ENCODE peak calls at places on chromosome 21, in ten cellular contexts. A, O, J, L, H, M, V, I, Q and C are unnamed samples.
A peak's percentile ranks its signal among the peaks of the same experiment; 100 is the strongest.

GRCh38 chr21:33801424-33802405 is 113.9 kb downstream of the ATP5PO start:
- DNase-seq in H (peak; percentile 74), I (peak; percentile 46), J (no peak), M (peak; percentile 20), A (no peak), Q (no peak), O (peak; percentile 55), V (peak; percentile 69), L (peak; percentile 98), C (peak; percentile 97)

GRCh38 chr21:42187976-42188653 is 30.8 kb upstream of the ABCG1 start:
- DNase-seq in Q (no peak), M (peak; percentile 41), J (no peak), I (peak; percentile 50), H (no peak), O (no peak), V (peak; percentile 38), A (no peak), L (no peak), C (no peak)

GRCh38 chr21:17343055-17343454 is 169.8 kb upstream of the CXADR start:
- DNase-seq in V (no peak), A (no peak), J (no peak), H (peak; percentile 1), I (no peak), Q (peak; percentile 8), L (peak; percentile 17), O (peak; percentile 33), M (peak; percentile 12), C (peak; percentile 75)

GRCh38 chr21:41147096-41147978 is 20.6 kb upstream of the BACE2 start:
- DNase-seq in I (no peak), M (no peak), O (no peak), L (no peak), V (no peak), J (no peak), H (no peak), A (no peak), Q (no peak), C (no peak)

GRCh38 chr21:16046625-16047340 is 317.0 kb downstream of the USP25 start:
- DNase-seq in H (peak; percentile 56), I (no peak), M (peak; percentile 62), A (no peak), Q (no peak), O (peak; percentile 29), V (no peak), J (no peak), L (peak; percentile 91), C (peak; percentile 21)

GRCh38 chr21:32240708-32241433 is 38.0 kb downstream of the MIS18A start:
- DNase-seq in Q (no peak), O (no peak), J (no peak), H (no peak), A (no peak), M (peak; percentile 20), L (no peak), V (no peak), I (no peak), C (no peak)

GRCh38 chr21:31331231-31331630 is 12.8 kb downstream of the TIAM1 start:
- DNase-seq in M (no peak), H (no peak), J (no peak), A (no peak), L (no peak), I (no peak), V (no peak), Q (no peak), O (no peak), C (no peak)

GRCh38 chr21:36705679-36706481 is 7.0 kb downstream of the SIM2 start:
- DNase-seq in J (no peak), L (no peak), M (no peak), Q (no peak), I (no peak), V (no peak), O (no peak), H (no peak), A (no peak), C (no peak)

GRCh38 chr21:36661511-36662309 is 37.2 kb upstream of the SIM2 start:
- DNase-seq in A (no peak), V (peak; percentile 22), J (no peak), I (peak; percentile 40), H (peak; percentile 12), L (peak; percentile 75), O (peak; percentile 35), M (peak; percentile 55), Q (peak; percentile 33), C (peak; percentile 48)

GRCh38 chr21:21232320-21232719 is 234.1 kb downstream of the NCAM2 start:
- DNase-seq in L (peak; percentile 17), V (no peak), O (peak; percentile 4), H (peak; percentile 23), J (no peak), A (no peak), Q (no peak), I (no peak), M (peak; percentile 72), C (peak; percentile 53)

GRCh38 chr21:25506887-25507286 is 100.4 kb downstream of the MRPL39 start:
- DNase-seq in L (peak; percentile 85), M (peak; percentile 71), H (peak; percentile 67), O (peak; percentile 61), I (no peak), Q (no peak), V (no peak), J (no peak), A (no peak), C (peak; percentile 70)

GRCh38 chr21:45554477-45555175 is 12.4 kb upstream of the SLC19A1 start:
- DNase-seq in L (peak; percentile 78), I (peak; percentile 86), Q (peak; percentile 88), O (peak; percentile 56), V (peak; percentile 66), J (peak; percentile 86), H (peak; percentile 72), M (peak; percentile 71), A (peak; percentile 90), C (peak; percentile 71)

GRCh38 chr21:45556302-45556644 is 14.0 kb upstream of the SLC19A1 start:
- DNase-seq in L (no peak), A (no peak), O (no peak), Q (no peak), I (no peak), V (no peak), M (no peak), H (no peak), J (no peak), C (no peak)

GRCh38 chr21:45555251-45555556 is 13.0 kb upstream of the SLC19A1 start:
- DNase-seq in L (no peak), A (no peak), I (no peak), V (no peak), Q (no peak), M (no peak), J (no peak), O (no peak), H (no peak), C (no peak)

GRCh38 chr21:45556645-45557601 is 14.7 kb upstream of the SLC19A1 start:
- DNase-seq in I (no peak), V (no peak), M (peak; percentile 32), H (no peak), O (no peak), Q (no peak), J (peak; percentile 14), L (no peak), A (no peak), C (no peak)

GRCh38 chr21:45555557-45556301 is 13.5 kb upstream of the SLC19A1 start:
- DNase-seq in J (peak; percentile 73), Q (peak; percentile 71), O (peak; percentile 62), V (peak; percentile 69), H (peak; percentile 64), M (peak; percentile 90), I (peak; percentile 89), L (peak; percentile 89), A (peak; percentile 84), C (peak; percentile 76)
- TF ChIP-seq CTCF in J (peak; percentile 76), Q (peak; percentile 78), O (peak; percentile 99), V (peak; percentile 50), H (peak; percentile 95), M (peak; percentile 98), I (peak; percentile 91), L (peak; percentile 72), A (peak; percentile 70), C (peak; percentile 56)

GRCh38 chr21:39086547-39086946 is 96.7 kb downstream of the PSMG1 start:
- DNase-seq in J (no peak), M (no peak), H (no peak), A (no peak), I (no peak), L (no peak), O (no peak), V (no peak), Q (no peak), C (no peak)
- TF ChIP-seq CTCF in J (peak; percentile 26), M (no peak), H (peak; percentile 3), A (no peak), I (no peak), L (peak; percentile 35), O (peak; percentile 57), V (no peak), Q (peak; percentile 31), C (no peak)

DNA sequence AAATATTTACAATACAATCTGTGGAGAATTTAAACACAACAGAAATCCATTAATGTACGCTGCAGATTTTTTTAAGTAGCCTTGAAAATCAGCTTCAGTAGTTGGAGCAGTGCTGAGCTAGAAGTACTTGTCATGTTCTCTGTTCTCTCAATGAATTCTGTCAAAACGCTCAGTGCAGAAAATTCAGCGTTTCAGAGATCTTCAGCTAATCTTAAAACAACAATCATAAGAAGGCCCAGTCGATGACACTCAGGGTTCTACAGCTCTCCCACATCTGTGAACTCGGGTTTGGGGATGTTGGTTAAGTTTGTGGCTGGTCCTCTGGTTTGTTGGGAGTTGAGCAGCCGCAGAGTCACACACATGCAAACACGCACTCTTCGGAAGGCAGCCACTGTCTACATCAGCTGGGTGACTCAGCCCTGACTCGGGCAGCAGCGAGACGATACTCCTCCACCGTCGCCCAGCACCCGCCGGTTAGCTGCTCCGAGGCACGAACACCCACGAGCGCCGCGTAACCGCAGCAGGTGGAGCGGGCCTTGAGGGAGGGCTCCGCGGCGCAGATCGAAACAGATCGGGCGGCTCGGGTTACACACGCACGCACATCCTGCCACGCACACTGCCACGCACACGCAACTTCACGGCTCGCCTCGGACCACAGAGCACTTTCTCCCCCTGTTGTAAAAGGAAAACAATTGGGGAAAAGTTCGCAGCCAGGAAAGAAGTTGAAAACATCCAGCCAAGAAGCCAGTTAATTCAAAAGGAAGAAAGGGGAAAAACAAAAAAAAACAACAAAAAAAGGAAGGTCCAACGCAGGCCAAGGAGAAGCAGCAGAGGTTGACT is 161.2 kb downstream of the RUNX1 start:
- DNase-seq in H (peak; percentile 98), Q (peak; percentile 14), L (peak; percentile 95), V (peak; percentile 90), M (peak; percentile 97), I (peak; percentile 82), O (peak; percentile 98), A (peak; percentile 62), J (peak; percentile 55), C (peak; percentile 94)
- TF ChIP-seq CTCF in H (no peak), Q (no peak), L (no peak), V (no peak), M (no peak), I (no peak), O (no peak), A (no peak), J (no peak), C (no peak)

DNA sequence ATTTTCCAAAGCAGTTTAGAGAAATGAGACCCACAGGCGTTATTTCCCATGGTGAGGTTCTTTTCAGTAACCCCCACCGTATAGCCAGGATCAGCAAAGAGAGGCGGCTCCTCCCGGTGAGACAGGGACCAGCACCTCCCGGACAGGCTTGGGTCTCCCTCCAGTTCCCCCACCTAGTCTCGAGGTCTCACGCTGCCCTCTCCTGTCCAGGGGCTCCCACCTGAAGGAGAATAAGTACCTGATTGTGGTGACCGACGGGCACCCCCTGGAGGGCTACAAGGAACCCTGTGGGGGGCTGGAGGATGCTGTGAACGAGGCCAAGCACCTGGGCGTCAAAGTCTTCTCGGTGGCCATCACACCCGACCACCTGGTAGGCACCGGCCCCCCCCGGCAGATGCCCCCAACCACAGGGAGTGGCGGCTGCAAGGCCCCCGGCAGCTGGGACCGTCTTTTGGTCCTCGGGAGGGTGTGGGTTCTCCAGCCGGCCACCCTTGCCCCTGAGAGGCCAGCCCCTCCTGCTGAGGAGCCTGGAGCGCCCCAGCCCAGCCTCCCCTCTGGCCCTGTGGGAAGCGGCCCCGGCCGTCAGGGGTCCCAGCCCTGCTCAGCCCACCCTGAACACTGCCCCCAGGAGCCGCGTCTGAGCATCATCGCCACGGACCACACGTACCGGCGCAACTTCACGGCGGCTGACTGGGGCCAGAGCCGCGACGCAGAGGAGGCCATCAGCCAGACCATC is 4.9 kb downstream of the COL6A1 start:
- DNase-seq in A (peak; percentile 10), L (no peak), J (peak; percentile 14), H (no peak), V (no peak), Q (no peak), O (no peak), M (no peak), I (no peak), C (no peak)
- TF ChIP-seq CTCF in A (no peak), L (no peak), J (no peak), H (no peak), V (no peak), Q (no peak), O (no peak), M (no peak), I (no peak), C (no peak)